ENCODE peak calls at places on chromosomes 7 and 10, in five cellular contexts. S is cardiac muscle cell; C is GM12864; H is activated CD8-positive, alpha-beta T cell treated with anti-CD3 and anti-CD28 coated beads for 36 hours; B is BE2C. W is an unnamed sample.

GRCh38 chr10:24209421-24209770 is 458 bp downstream of the KIAA1217 start:
- DNase-seq in H (peak; percentile 68), S (peak; percentile 15), B (no peak), C (peak; percentile 12), W (peak; percentile 50)

GRCh38 chr10:89627863-89628262 is 17.2 kb downstream of the PANK1 start:
- DNase-seq in S (no peak), C (no peak), H (no peak), B (no peak), W (no peak)

GRCh38 chr10:13882112-13882711 is 295.4 kb downstream of the PRPF18 start:
- DNase-seq in B (no peak), S (no peak), H (no peak), C (no peak), W (no peak)

GRCh38 chr7:84799131-84799530 is 387.7 kb downstream of the SEMA3D start:
- DNase-seq in C (no peak), B (no peak), H (no peak), S (no peak), W (no peak)

GRCh38 chr10:125060038-125060437 is 100.3 kb downstream of the CTBP2 start:
- DNase-seq in H (no peak), S (peak; percentile 46), C (no peak), B (no peak), W (no peak)

GRCh38 chr10:32891261-32891660 is 66.8 kb downstream of the ITGB1 start:
- DNase-seq in S (no peak), C (no peak), H (no peak), B (no peak), W (no peak)

GRCh38 chr10:2926918-2927660 is 140.3 kb upstream of the PFKP start:
- DNase-seq in S (no peak), B (no peak), C (no peak), H (no peak), W (no peak)

GRCh38 chr7:96832107-96832506 is 122.5 kb upstream of the SEM1 start:
- DNase-seq in H (no peak), S (no peak), C (no peak), B (no peak), W (no peak)

GRCh38 chr10:98446656-98447221 is at the start of gene HPS1:
- DNase-seq in C (peak; percentile 51), S (peak; percentile 69), H (peak; percentile 87), B (no peak), W (peak; percentile 96)

GRCh38 chr7:121337398-121337797 is 8.6 kb downstream of the WNT16 start:
- DNase-seq in B (no peak), C (no peak), S (no peak), H (no peak), W (no peak)
- TF ChIP-seq CTCF in B (peak; percentile 30), C (peak; percentile 13), S (peak; percentile 13), H (peak; percentile 19), W (peak; percentile 20)

GRCh38 chr7:80732635-80733034 is 94.2 kb downstream of the CD36 start:
- DNase-seq in B (peak; percentile 37), S (no peak), C (no peak), H (no peak), W (no peak)
- TF ChIP-seq CTCF in B (peak; percentile 51), S (peak; percentile 8), C (peak; percentile 31), H (no peak), W (no peak)

GRCh38 chr7:44490351-44491200 is at the start of gene NUDCD3:
- DNase-seq in S (peak; percentile 89), C (peak; percentile 69), B (peak; percentile 87), H (peak; percentile 86), W (peak; percentile 92)
- TF ChIP-seq CTCF in S (peak; percentile 31), C (no peak), B (peak; percentile 17), H (no peak), W (no peak)

GRCh38 chr10:84715911-84716310 is 387.5 kb downstream of the CCSER2 start:
- DNase-seq in C (peak; percentile 5), H (peak; percentile 20), S (peak; percentile 71), B (peak; percentile 55), W (peak; percentile 60)
- TF ChIP-seq CTCF in C (peak; percentile 92), H (peak; percentile 26), S (peak; percentile 28), B (peak; percentile 87), W (peak; percentile 46)

GRCh38 chr10:118259288-118259906 is 82.7 kb downstream of the FAM204A start:
- DNase-seq in S (peak; percentile 75), C (no peak), B (peak; percentile 71), H (peak; percentile 51), W (peak; percentile 31)
- TF ChIP-seq CTCF in S (peak; percentile 55), C (peak; percentile 71), B (peak; percentile 87), H (peak; percentile 74), W (peak; percentile 35)

DNA sequence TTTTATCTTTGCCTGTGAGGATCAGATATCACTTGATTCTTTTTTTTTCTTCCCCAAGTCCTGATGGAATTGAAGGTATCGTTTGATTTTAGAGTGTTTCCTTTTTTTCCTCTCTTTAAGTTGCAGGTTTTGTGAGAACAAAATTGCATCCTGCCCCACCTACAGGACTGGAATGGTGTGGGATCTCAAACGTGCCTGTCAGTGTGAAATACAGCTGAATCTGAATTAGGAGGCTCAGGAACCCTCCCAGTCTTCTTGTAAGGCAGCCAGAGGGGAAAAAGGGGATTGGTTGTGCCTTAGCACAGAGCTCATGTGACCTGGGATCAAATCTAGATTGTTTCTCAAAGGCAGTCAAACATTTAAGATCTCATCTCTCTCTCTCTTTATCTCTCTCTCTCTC is 32.7 kb upstream of the KLHL7 start:
- DNase-seq in B (no peak), S (peak; percentile 9), H (no peak), C (no peak), W (no peak)
- TF ChIP-seq CTCF in B (no peak), S (peak; percentile 15), H (no peak), C (no peak), W (no peak)

GRCh38 chr10:6473430-6473829 is 106.6 kb downstream of the PRKCQ start:
- DNase-seq in B (no peak), S (no peak), H (peak; percentile 77), C (no peak), W (peak; percentile 43)
- TF ChIP-seq CTCF in B (no peak), S (no peak), H (peak; percentile 36), C (no peak), W (no peak)